ENCODE peak calls at places on chromosomes 13 and 19, in five cellular contexts. B, I, X, S and D are unnamed samples.

GRCh38 chr13:48551329-48551728 is 18.4 kb upstream of the RCBTB2 start:
- DNase-seq in B (no peak), I (no peak), X (no peak), S (no peak), D (no peak)

GRCh38 chr19:6047741-6048231 is 62.5 kb downstream of the RFX2 start:
- DNase-seq in B (peak; percentile 28), I (no peak), X (peak; percentile 59), S (no peak), D (peak; percentile 61)

GRCh38 chr13:36148436-36148835 is 17.3 kb upstream of the DCLK1 start:
- DNase-seq in B (no peak), I (no peak), X (no peak), S (no peak), D (no peak)

GRCh38 chr19:2461751-2462634 is 5.2 kb upstream of the LMNB2 start:
- DNase-seq in B (peak; percentile 57), I (no peak), X (peak; percentile 40), S (no peak), D (peak; percentile 77)

GRCh38 chr13:42894765-42895181 is 97.3 kb downstream of the EPSTI1 start:
- DNase-seq in B (no peak), I (no peak), X (peak; percentile 84), S (no peak), D (no peak)

GRCh38 chr19:6685962-6686627 is 16.1 kb upstream of the TNFSF14 start:
- DNase-seq in B (no peak), I (no peak), X (no peak), S (no peak), D (no peak)

GRCh38 chr13:31192306-31192705 is 7.5 kb upstream of the B3GLCT start:
- DNase-seq in B (no peak), I (no peak), X (no peak), S (no peak), D (no peak)

GRCh38 chr13:52652980-52653303 is 306 bp downstream of the SUGT1 start:
- DNase-seq in B (no peak), I (peak; percentile 73), X (no peak), S (no peak), D (no peak)

GRCh38 chr13:98279473-98280175 is 102.6 kb upstream of the RNF113B start:
- DNase-seq in B (no peak), I (no peak), X (peak; percentile 69), S (no peak), D (no peak)

GRCh38 chr19:48741222-48741999 is 1.0 kb upstream of the RASIP1 start:
- DNase-seq in B (no peak), I (no peak), X (no peak), S (no peak), D (no peak)

GRCh38 chr13:94677799-94678198 is 34.5 kb downstream of the SOX21 start:
- DNase-seq in B (no peak), I (no peak), X (no peak), S (no peak), D (no peak)

GRCh38 chr13:87128006-87128405 is 543.2 kb upstream of the SLITRK5 start:
- DNase-seq in B (no peak), I (no peak), X (peak; percentile 45), S (no peak), D (no peak)

GRCh38 chr19:36058481-36059179 is 3.9 kb downstream of the WDR62 start:
- DNase-seq in B (no peak), I (no peak), X (no peak), S (no peak), D (no peak)

GRCh38 chr13:23467048-23467931 is 33.8 kb upstream of the SACS start:
- DNase-seq in B (no peak), I (no peak), X (no peak), S (no peak), D (peak; percentile 61)

GRCh38 chr19:18464646-18465045 is 26.7 kb upstream of the ISYNA1 start:
- DNase-seq in B (peak; percentile 76), I (peak; percentile 98), X (peak; percentile 69), S (peak; percentile 85), D (peak; percentile 84)

GRCh38 chr19:19192910-19193423 is 909 bp downstream of the RFXANK start:
- DNase-seq in B (no peak), I (no peak), X (no peak), S (no peak), D (no peak)

GRCh38 chr19:45200614-45201013 is 22.0 kb downstream of the BLOC1S3 start:
- DNase-seq in B (no peak), I (no peak), X (no peak), S (no peak), D (no peak)

GRCh38 chr13:53562419-53562818 is 533.8 kb downstream of the OLFM4 start:
- DNase-seq in B (no peak), I (no peak), X (no peak), S (no peak), D (no peak)

GRCh38 chr19:34276614-34277013 is 22.3 kb downstream of the GARRE1 start:
- DNase-seq in B (no peak), I (no peak), X (no peak), S (no peak), D (no peak)

GRCh38 chr13:33352023-33352422 is 66.5 kb upstream of the STARD13 start:
- DNase-seq in B (no peak), I (no peak), X (no peak), S (no peak), D (no peak)

GRCh38 chr13:94483970-94484369 is 4.5 kb upstream of the DCT start:
- DNase-seq in B (no peak), I (no peak), X (no peak), S (no peak), D (peak; percentile 61)

GRCh38 chr13:52751196-52751595 is 11.6 kb upstream of the CNMD start:
- DNase-seq in B (no peak), I (no peak), X (no peak), S (no peak), D (no peak)

GRCh38 chr13:99617474-99618255 is 116.4 kb downstream of the TM9SF2 start:
- DNase-seq in B (no peak), I (no peak), X (peak; percentile 72), S (no peak), D (no peak)

GRCh38 chr19:2734589-2735288 is 5.1 kb downstream of the SLC39A3 start:
- DNase-seq in B (no peak), I (no peak), X (no peak), S (no peak), D (no peak)